ENCODE peak calls at places on chromosomes 7 and 10, in seven cellular contexts. Z, R, X, J, I, C and P are unnamed samples.
A peak's percentile ranks its signal among the peaks of the same experiment; 100 is the strongest.

GRCh38 chr7:2098056-2098455 is 134.7 kb downstream of the MAD1L1 start:
- DNase-seq in Z (no peak), R (no peak), X (no peak), J (no peak), I (no peak), C (no peak), P (no peak)

GRCh38 chr10:116779076-116779687 is 36.8 kb upstream of the HSPA12A start:
- DNase-seq in Z (no peak), R (no peak), X (peak; percentile 17), J (no peak), I (peak; percentile 49), C (no peak), P (no peak)

GRCh38 chr10:104680467-104681401 is 39.6 kb downstream of the SORCS3 start:
- DNase-seq in Z (no peak), R (no peak), X (no peak), J (no peak), I (peak; percentile 19), C (no peak), P (no peak)

GRCh38 chr7:81370857-81371256 is 399.0 kb downstream of the HGF start:
- DNase-seq in Z (no peak), R (no peak), X (no peak), J (no peak), I (peak; percentile 37), C (no peak), P (no peak)

GRCh38 chr10:97779492-97779891 is 7.7 kb upstream of the SFRP5 start:
- DNase-seq in Z (no peak), R (no peak), X (no peak), J (no peak), I (no peak), C (no peak), P (no peak)

GRCh38 chr7:143283344-143283743 is 1.4 kb upstream of the TMEM139 start:
- DNase-seq in Z (no peak), R (no peak), X (no peak), J (no peak), I (no peak), C (no peak), P (no peak)

GRCh38 chr10:48614481-48615383 is 9.9 kb upstream of the ARHGAP22 start:
- DNase-seq in Z (no peak), R (no peak), X (peak; percentile 34), J (no peak), I (peak; percentile 90), C (no peak), P (no peak)

GRCh38 chr10:69710008-69710905 is 80.2 kb downstream of the FAM241B start:
- DNase-seq in Z (no peak), R (no peak), X (no peak), J (no peak), I (no peak), C (no peak), P (no peak)

GRCh38 chr7:43014374-43014773 is 82.2 kb downstream of the MRPL32 start:
- DNase-seq in Z (no peak), R (no peak), X (no peak), J (no peak), I (no peak), C (no peak), P (no peak)

GRCh38 chr10:124033887-124034218 is 59.5 kb downstream of the CHST15 start:
- DNase-seq in Z (no peak), R (peak; percentile 80), X (no peak), J (peak; percentile 49), I (no peak), C (no peak), P (no peak)

GRCh38 chr7:30222519-30223213 is 61.7 kb upstream of the ZNRF2 start:
- DNase-seq in Z (no peak), R (no peak), X (no peak), J (no peak), I (no peak), C (no peak), P (no peak)

GRCh38 chr7:86914468-86915054 is 144.9 kb downstream of the ELAPOR2 start:
- DNase-seq in Z (no peak), R (no peak), X (no peak), J (no peak), I (peak; percentile 62), C (no peak), P (no peak)

DNA sequence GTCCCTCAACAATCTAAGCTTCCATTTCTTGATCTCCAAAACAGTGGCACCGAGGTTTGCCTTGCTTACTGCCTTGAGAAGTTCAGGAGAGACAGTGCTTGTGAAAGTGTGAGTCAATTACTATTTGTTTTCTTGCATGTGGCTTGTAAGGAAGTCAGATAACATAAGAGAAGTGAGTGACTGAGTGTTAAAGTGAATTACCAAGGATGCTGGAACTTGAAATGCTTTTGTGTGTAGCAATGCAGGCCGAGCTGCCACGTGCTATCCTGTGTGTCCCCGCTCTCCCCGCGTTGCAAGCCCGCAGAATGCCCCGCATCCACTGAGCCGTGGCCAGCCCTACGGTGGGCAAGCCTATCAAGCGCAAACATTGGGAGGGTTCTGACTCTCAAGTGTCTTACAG is 157.7 kb upstream of the ITGB1 start:
- DNase-seq in Z (no peak), R (peak; percentile 43), X (no peak), J (no peak), I (peak; percentile 63), C (no peak), P (no peak)
- H3K27ac ChIP-seq in Z (no peak overlapping the region), R (no peak overlapping the region), X (no peak overlapping the region), J (peak overlapping the region; percentile 37), I (no peak overlapping the region), C (no peak overlapping the region), P (peak overlapping the region; percentile 66)

GRCh38 chr7:70701487-70701886 is 430.5 kb upstream of the GALNT17 start:
- DNase-seq in Z (no peak), R (no peak), X (no peak), J (no peak), I (no peak), C (no peak), P (no peak)
- H3K4me3 ChIP-seq in Z (no peak overlapping the region), R (no peak overlapping the region), X (no peak overlapping the region), J (no peak overlapping the region), I (no peak overlapping the region), C (no peak overlapping the region), P (no peak overlapping the region)

GRCh38 chr7:114086491-114086905 is 167.7 kb upstream of the PPP1R3A start:
- DNase-seq in Z (peak; percentile 51), R (peak; percentile 61), X (no peak), J (peak; percentile 26), I (peak; percentile 47), C (no peak), P (no peak)

GRCh38 chr7:114088541-114088940 is 169.7 kb upstream of the PPP1R3A start:
- DNase-seq in Z (no peak), R (no peak), X (no peak), J (no peak), I (no peak), C (no peak), P (no peak)

GRCh38 chr7:114085592-114086490 is 167.0 kb upstream of the PPP1R3A start:
- DNase-seq in Z (peak; percentile 82), R (peak; percentile 91), X (peak; percentile 16), J (peak; percentile 74), I (peak; percentile 83), C (peak; percentile 87), P (no peak)

GRCh38 chr7:114087674-114088539 is 169.1 kb upstream of the PPP1R3A start:
- DNase-seq in Z (no peak), R (peak; percentile 43), X (no peak), J (no peak), I (peak; percentile 16), C (no peak), P (no peak)

GRCh38 chr7:114086906-114087651 is 168.3 kb upstream of the PPP1R3A start:
- DNase-seq in Z (peak; percentile 46), R (peak; percentile 43), X (peak; percentile 3), J (no peak), I (peak; percentile 64), C (no peak), P (no peak)
- H3K27ac ChIP-seq in Z (peak overlapping the region; percentile 81), R (peak overlapping the region; percentile 26), X (no peak overlapping the region), J (peak overlapping the region; percentile 84), I (no peak overlapping the region), C (peak overlapping the region; percentile 78), P (no peak overlapping the region)

GRCh38 chr10:121609426-121610380 is 11.5 kb upstream of the FGFR2 start:
- DNase-seq in Z (no peak), R (no peak), X (no peak), J (no peak), I (no peak), C (no peak), P (no peak)

GRCh38 chr10:121608669-121609190 is 10.5 kb upstream of the FGFR2 start:
- DNase-seq in Z (peak; percentile 66), R (peak; percentile 83), X (peak; percentile 49), J (peak; percentile 25), I (peak; percentile 53), C (peak; percentile 71), P (no peak)

GRCh38 chr10:121601458-121601857 is 3.2 kb upstream of the FGFR2 start:
- DNase-seq in Z (no peak), R (no peak), X (no peak), J (no peak), I (no peak), C (peak; percentile 47), P (no peak)

GRCh38 chr10:121607310-121608055 is 9.2 kb upstream of the FGFR2 start:
- DNase-seq in Z (no peak), R (no peak), X (no peak), J (no peak), I (no peak), C (no peak), P (no peak)

GRCh38 chr10:121605708-121606107 is 7.5 kb upstream of the FGFR2 start:
- DNase-seq in Z (no peak), R (no peak), X (no peak), J (no peak), I (no peak), C (no peak), P (no peak)
- H3K4me3 ChIP-seq in Z (no peak overlapping the region), R (no peak overlapping the region), X (no peak overlapping the region), J (no peak overlapping the region), I (no peak overlapping the region), C (no peak overlapping the region), P (no peak overlapping the region)

GRCh38 chr10:11178606-11179221 is 161.0 kb downstream of the CELF2 start:
- DNase-seq in Z (peak; percentile 61), R (peak; percentile 83), X (no peak), J (peak; percentile 46), I (no peak), C (no peak), P (no peak)
- H3K27ac ChIP-seq in Z (peak overlapping the region; percentile 51), R (no peak overlapping the region), X (no peak overlapping the region), J (peak overlapping the region; percentile 78), I (no peak overlapping the region), C (no peak overlapping the region), P (no peak overlapping the region)

GRCh38 chr7:74479961-74480829 is 26.5 kb downstream of the GTF2IRD1 start:
- DNase-seq in Z (peak; percentile 87), R (peak; percentile 95), X (peak; percentile 73), J (peak; percentile 85), I (peak; percentile 98), C (peak; percentile 97), P (no peak)
- H3K4me3 ChIP-seq in Z (peak overlapping the region; percentile 57), R (peak overlapping the region; percentile 30), X (no peak overlapping the region), J (peak overlapping the region; percentile 68), I (peak overlapping the region; percentile 69), C (peak overlapping the region; percentile 45), P (no peak overlapping the region)